ENCODE peak calls at places on chromosome 9, in four cellular contexts. R is lower leg skin, T is adrenal gland, E is upper lobe of left lung. X is an unnamed sample.

GRCh38 chr9:546797-547223 is 294.7 kb upstream of the DMRT1 start:
- DNase-seq in R (no peak), T (no peak), E (no peak), X (no peak)

GRCh38 chr9:2655411-2655901 is 33.9 kb downstream of the VLDLR start:
- DNase-seq in R (no peak), T (no peak), E (no peak), X (no peak)

GRCh38 chr9:127803507-127804352 is 1.0 kb downstream of the FPGS start:
- DNase-seq in R (no peak), T (no peak), E (peak), X (no peak)

GRCh38 chr9:72978724-72979123 is 25.9 kb upstream of the ALDH1A1 start:
- DNase-seq in R (no peak), T (no peak), E (no peak), X (no peak)

GRCh38 chr9:5375091-5375490 is 35.4 kb upstream of the RLN1 start:
- DNase-seq in R (no peak), T (no peak), E (no peak), X (no peak)

GRCh38 chr9:133534346-133535284 is at the start of gene ADAMTSL2:
- DNase-seq in R (no peak), T (peak), E (peak), X (no peak)

GRCh38 chr9:112041536-112042243 is 133.4 kb downstream of the SUSD1 start:
- DNase-seq in R (no peak), T (no peak), E (no peak), X (no peak)

GRCh38 chr9:37549527-37549926 is 26.7 kb downstream of the FBXO10 start:
- DNase-seq in R (no peak), T (no peak), E (no peak), X (no peak)

GRCh38 chr9:36092014-36092413 is 44.5 kb upstream of the GLIPR2 start:
- DNase-seq in R (no peak), T (no peak), E (no peak), X (no peak)

GRCh38 chr9:16191691-16192402 is 639.0 kb downstream of the CCDC171 start:
- DNase-seq in R (peak), T (peak), E (peak), X (peak)

GRCh38 chr9:95104966-95105365 is 212.5 kb downstream of the FANCC start:
- DNase-seq in R (no peak), T (no peak), E (no peak), X (no peak)

GRCh38 chr9:109143881-109144562 is 23.0 kb downstream of the FRRS1L start:
- DNase-seq in R (no peak), T (no peak), E (no peak), X (peak)

GRCh38 chr9:85577353-85577952 is 164.3 kb downstream of the AGTPBP1 start:
- DNase-seq in R (no peak), T (no peak), E (no peak), X (no peak)
- TF ChIP-seq POLR2A in R (no peak), T (no peak), E (no peak), X (no peak)

GRCh38 chr9:128912270-128912853 is 8.4 kb upstream of the PHYHD1 start:
- DNase-seq in R (no peak), T (no peak), E (peak), X (no peak)
- TF ChIP-seq POLR2A in R (no peak), T (no peak), E (no peak), X (no peak)

DNA sequence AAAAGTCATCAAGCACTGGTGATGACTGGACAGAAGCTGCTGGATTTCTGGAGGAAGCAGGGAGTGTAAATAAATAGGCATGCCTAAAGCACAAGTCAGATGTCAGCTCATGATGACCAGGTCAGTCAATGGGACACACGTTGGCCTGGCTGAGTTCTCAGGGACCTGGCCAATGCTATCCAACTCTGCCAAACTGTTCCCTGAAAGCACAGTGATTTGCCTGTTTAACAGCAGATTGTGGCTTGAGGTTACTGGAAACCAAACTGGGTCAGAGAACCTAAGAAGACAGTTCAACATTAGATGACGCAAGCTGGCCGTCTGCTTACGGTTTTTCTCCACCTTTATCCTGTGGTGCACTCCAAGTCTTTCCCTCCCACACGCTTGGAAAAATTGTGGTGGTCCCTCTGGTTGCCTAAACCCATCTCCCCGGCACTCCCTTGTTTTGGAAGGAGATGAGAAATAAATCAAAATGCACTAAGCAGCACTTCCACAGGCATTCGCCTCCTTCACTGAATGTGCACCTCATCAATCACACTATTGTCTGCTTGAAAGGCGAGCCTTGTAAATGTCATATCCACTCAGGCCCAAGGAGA is 199.4 kb downstream of the GAPVD1 start:
- DNase-seq in R (no peak), T (no peak), E (no peak), X (no peak)
- TF ChIP-seq POLR2A in R (no peak), T (no peak), E (no peak), X (no peak)

DNA sequence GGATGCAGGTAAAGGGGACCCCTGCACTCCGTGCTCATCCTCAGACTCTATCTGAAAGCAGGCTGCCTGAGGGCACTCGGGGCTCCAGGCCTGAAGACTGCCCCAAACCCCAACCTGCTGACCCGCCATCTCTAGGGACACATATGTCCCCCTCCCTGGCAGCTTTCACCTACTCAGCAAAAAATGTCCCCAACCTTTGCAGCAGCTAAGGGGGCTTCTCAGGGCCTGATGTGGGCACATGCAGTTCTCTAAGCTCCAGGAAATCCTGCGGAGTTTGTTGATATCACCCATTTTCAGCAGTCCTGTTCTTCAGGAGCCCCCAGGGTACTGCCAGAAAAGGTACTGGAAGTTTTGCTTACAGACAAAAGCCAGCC is 2.2 kb upstream of the DPH7 start:
- DNase-seq in R (no peak), T (no peak), E (no peak), X (no peak)
- TF ChIP-seq POLR2A in R (no peak), T (no peak), E (no peak), X (no peak)

GRCh38 chr9:131575946-131576853 is 30.9 kb downstream of the PRRT1B start:
- DNase-seq in R (no peak), T (no peak), E (no peak), X (no peak)
- TF ChIP-seq POLR2A in R (no peak), T (no peak), E (no peak), X (no peak)

GRCh38 chr9:85741875-85742629 is at the start of gene AGTPBP1:
- DNase-seq in R (peak), T (peak), E (peak), X (peak)
- TF ChIP-seq POLR2A in R (no peak), T (peak), E (peak), X (no peak)

GRCh38 chr9:76459691-76460635 is 981 bp downstream of the GCNT1 start:
- DNase-seq in R (no peak), T (no peak), E (peak), X (no peak)

GRCh38 chr9:76463211-76463610 is 4.2 kb downstream of the GCNT1 start:
- DNase-seq in R (no peak), T (no peak), E (no peak), X (no peak)

GRCh38 chr9:76453785-76454184 is 5.2 kb upstream of the GCNT1 start:
- DNase-seq in R (no peak), T (no peak), E (no peak), X (no peak)

GRCh38 chr9:76456202-76456926 is 2.6 kb upstream of the GCNT1 start:
- DNase-seq in R (no peak), T (no peak), E (no peak), X (no peak)

GRCh38 chr9:76458903-76459690 is at the start of gene GCNT1:
- DNase-seq in R (peak), T (peak), E (peak), X (peak)
- TF ChIP-seq POLR2A in R (no peak), T (no peak), E (no peak), X (peak)

DNA sequence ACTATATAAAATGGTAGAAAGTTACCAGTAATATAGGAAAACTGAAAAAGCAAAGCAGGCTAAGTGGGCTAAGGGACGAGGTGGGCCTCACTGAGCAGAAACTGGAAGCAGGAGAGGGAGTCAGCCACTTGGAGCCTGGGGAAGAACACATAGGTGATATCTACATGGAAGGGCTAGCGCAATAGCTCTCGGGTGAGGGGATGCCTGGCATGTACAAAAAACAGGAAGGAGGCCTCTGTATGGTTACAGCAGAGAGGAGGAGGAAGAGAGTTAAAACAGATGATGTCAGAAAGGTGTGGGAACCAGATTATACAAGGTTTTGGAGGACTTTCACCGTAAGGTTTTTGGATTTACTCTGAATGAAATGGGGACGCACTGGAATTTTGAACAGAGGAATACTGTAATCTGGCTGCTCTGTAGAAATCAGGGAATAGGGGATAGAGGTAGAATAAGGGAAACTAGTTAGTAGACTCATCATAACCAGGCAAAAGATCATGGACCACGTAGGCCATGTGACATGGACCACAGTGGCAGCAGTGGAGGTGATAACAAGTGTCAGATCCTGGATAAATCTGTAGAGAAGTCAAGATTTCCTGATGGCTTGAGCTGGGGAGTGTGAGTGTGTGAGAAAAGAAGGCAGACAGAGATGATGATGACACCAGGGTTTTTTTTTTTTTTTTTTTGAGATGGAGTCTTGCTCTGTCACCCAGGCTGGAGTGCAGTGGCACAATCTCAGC is 52.6 kb downstream of the FNBP1 start:
- DNase-seq in R (no peak), T (no peak), E (no peak), X (no peak)
- TF ChIP-seq POLR2A in R (no peak), T (no peak), E (no peak), X (peak)

DNA sequence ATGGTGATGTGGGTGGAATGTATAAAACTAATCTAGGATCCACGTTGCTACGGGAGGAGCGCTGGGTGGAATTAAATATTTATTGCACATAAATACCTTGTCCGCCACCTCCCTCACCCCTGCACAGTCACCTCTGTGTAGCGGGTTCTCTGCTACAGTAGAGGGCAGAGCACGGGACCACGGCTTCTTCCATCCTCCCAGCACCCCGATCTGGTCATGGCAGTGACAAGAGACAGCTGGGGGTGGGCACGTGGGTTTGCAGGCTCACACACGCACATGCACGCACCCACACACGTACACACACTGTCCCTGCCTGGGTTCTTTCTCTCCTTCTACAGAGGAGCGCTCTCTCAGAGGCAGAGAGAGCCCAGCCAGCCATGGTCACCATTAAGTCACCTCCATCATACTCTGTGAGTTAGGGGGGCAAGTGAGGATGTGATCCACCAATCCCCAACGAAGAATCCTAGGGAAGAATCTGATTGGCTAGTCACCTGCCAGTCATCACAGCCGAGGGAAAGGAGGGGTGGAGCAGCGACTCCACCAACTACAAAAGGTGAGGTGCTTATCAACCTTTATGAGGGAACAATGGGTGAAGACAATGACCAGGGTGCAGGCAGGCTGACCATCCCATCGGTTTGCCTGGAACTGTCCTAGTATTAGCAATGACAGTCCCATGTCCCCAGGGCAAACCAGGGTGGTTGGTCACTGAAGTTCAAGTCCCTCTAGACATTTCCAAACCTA is 18.5 kb upstream of the FCN1 start:
- DNase-seq in R (no peak), T (no peak), E (no peak), X (peak)
- TF ChIP-seq POLR2A in R (no peak), T (no peak), E (no peak), X (no peak)